ENCODE peak calls at places on chromosome 1, in six cellular contexts. C is AG09319, E is endothelial cell of umbilical vein, G is AG04450, B is heart left ventricle, H is colonic mucosa. P is an unnamed sample.

GRCh38 chr1:44276901-44277300 is 63.6 kb downstream of the DMAP1 start:
- DNase-seq in G (no peak), E (no peak), B (no peak), C (no peak), H (no peak), P (no peak)

GRCh38 chr1:39158330-39159086 is 46.0 kb upstream of the MACF1 start:
- DNase-seq in G (no peak), E (no peak), B (no peak), H (peak; percentile 95), C (no peak), P (peak; percentile 86)

GRCh38 chr1:168742386-168742785 is 13.4 kb upstream of the DPT start:
- DNase-seq in B (no peak), E (no peak), H (no peak), C (no peak), G (no peak), P (no peak)

GRCh38 chr1:53559391-53559815 is 100.2 kb downstream of the DMRTB1 start:
- DNase-seq in E (no peak), B (no peak), C (no peak), H (no peak), G (no peak), P (no peak)

GRCh38 chr1:101005191-101005590 is 20.4 kb downstream of the DPH5 start:
- DNase-seq in E (no peak), B (no peak), G (no peak), C (no peak), H (no peak), P (no peak)

GRCh38 chr1:178713270-178713669 is 11.8 kb upstream of the RALGPS2 start:
- DNase-seq in H (no peak), G (no peak), C (no peak), B (no peak), E (no peak), P (no peak)

GRCh38 chr1:113683384-113684152 is 75.7 kb downstream of the PHTF1 start:
- DNase-seq in B (no peak), C (no peak), H (no peak), G (no peak), E (peak; percentile 92), P (no peak)

GRCh38 chr1:243686149-243686548 is 163.9 kb downstream of the AKT3 start:
- DNase-seq in B (no peak), G (no peak), C (no peak), E (no peak), H (no peak), P (no peak)

GRCh38 chr1:177600371-177600770 is 369.5 kb downstream of the SEC16B start:
- DNase-seq in B (no peak), C (no peak), G (no peak), H (no peak), E (no peak), P (no peak)

GRCh38 chr1:116919802-116920201 is 10.1 kb downstream of the PTGFRN start:
- DNase-seq in C (no peak), E (no peak), B (no peak), H (peak; percentile 53), G (no peak), P (no peak)

GRCh38 chr1:17611991-17612390 is 72.5 kb downstream of the ARHGEF10L start:
- DNase-seq in E (no peak), H (no peak), B (no peak), C (no peak), G (no peak), P (no peak)

GRCh38 chr1:98288494-98288893 is 367.7 kb upstream of the DPYD start:
- DNase-seq in C (no peak), B (no peak), H (no peak), E (no peak), G (no peak), P (no peak)

GRCh38 chr1:45348609-45348965 is 8.3 kb upstream of the MUTYH start:
- DNase-seq in G (no peak), E (no peak), B (no peak), C (no peak), H (no peak), P (no peak)

GRCh38 chr1:51270751-51271150 is 34.7 kb downstream of the RNF11 start:
- DNase-seq in B (no peak), E (no peak), C (no peak), G (no peak), H (no peak), P (no peak)

GRCh38 chr1:199168895-199169294 is 530.1 kb downstream of the PTPRC start:
- DNase-seq in C (no peak), G (no peak), H (no peak), B (no peak), E (no peak), P (no peak)

GRCh38 chr1:80248886-80249285 is 1242.4 kb upstream of the ADGRL4 start:
- DNase-seq in E (no peak), G (no peak), C (no peak), B (no peak), H (no peak), P (no peak)

GRCh38 chr1:42931108-42931539 is 27.5 kb downstream of the SLC2A1 start:
- DNase-seq in G (no peak), C (no peak), B (no peak), H (peak; percentile 42), E (peak; percentile 16), P (peak; percentile 45)

GRCh38 chr1:15618685-15619525 is 1.6 kb downstream of the DDI2 start:
- DNase-seq in C (peak; percentile 66), G (peak; percentile 38), B (no peak), H (peak; percentile 23), E (peak; percentile 39), P (no peak)

GRCh38 chr1:159804924-159805323 is 2.8 kb downstream of the FCRL6 start:
- DNase-seq in C (no peak), G (no peak), E (no peak), B (no peak), H (no peak), P (no peak)

GRCh38 chr1:243343970-243344749 is 88.3 kb downstream of the SDCCAG8 start:
- DNase-seq in E (peak; percentile 51), H (no peak), C (no peak), G (no peak), B (no peak), P (peak; percentile 6)

GRCh38 chr1:49358036-49358435 is 581.3 kb upstream of the BEND5 start:
- DNase-seq in H (no peak), B (no peak), G (no peak), E (no peak), C (no peak), P (peak; percentile 32)

GRCh38 chr1:67723620-67724019 is 38.6 kb downstream of the GADD45A start:
- DNase-seq in C (no peak), H (no peak), B (no peak), E (peak; percentile 97), G (no peak), P (no peak)

GRCh38 chr1:205226868-205227583 is 720 bp upstream of the TMCC2 start:
- DNase-seq in B (no peak), E (peak; percentile 37), H (no peak), G (no peak), C (no peak), P (peak; percentile 15)

GRCh38 chr1:24724345-24725208 is 20.7 kb upstream of the CLIC4 start:
- DNase-seq in B (no peak), G (no peak), E (peak; percentile 90), C (no peak), H (no peak), P (peak; percentile 67)

GRCh38 chr1:169550294-169550693 is 36.0 kb downstream of the F5 start:
- DNase-seq in G (no peak), E (peak; percentile 58), C (peak; percentile 2), H (no peak), B (no peak), P (peak; percentile 13)

GRCh38 chr1:217249857-217250256 is 381.0 kb downstream of the GPATCH2 start:
- DNase-seq in H (no peak), G (no peak), C (no peak), B (no peak), E (no peak), P (no peak)

GRCh38 chr1:156076609-156077429 is 5.4 kb downstream of the MEX3A start:
- DNase-seq in G (no peak), B (peak; percentile 65), C (no peak), E (no peak), H (no peak), P (no peak)
- TF ChIP-seq CTCF in G (no peak), B (no peak), C (no peak), E (no peak), H (no peak), P (no peak)

GRCh38 chr1:86468501-86468977 is at the start of gene CLCA1:
- DNase-seq in C (no peak), H (no peak), B (no peak), G (no peak), E (no peak), P (no peak)

GRCh38 chr1:86472165-86472564 is 3.4 kb downstream of the CLCA1 start:
- DNase-seq in C (no peak), G (no peak), B (no peak), E (no peak), H (no peak), P (no peak)

GRCh38 chr1:86470859-86471258 is 2.1 kb downstream of the CLCA1 start:
- DNase-seq in C (no peak), E (no peak), H (no peak), G (no peak), B (no peak), P (no peak)

GRCh38 chr1:86472767-86473166 is 4.0 kb downstream of the CLCA1 start:
- DNase-seq in E (no peak), B (no peak), G (no peak), C (no peak), H (no peak), P (no peak)

DNA sequence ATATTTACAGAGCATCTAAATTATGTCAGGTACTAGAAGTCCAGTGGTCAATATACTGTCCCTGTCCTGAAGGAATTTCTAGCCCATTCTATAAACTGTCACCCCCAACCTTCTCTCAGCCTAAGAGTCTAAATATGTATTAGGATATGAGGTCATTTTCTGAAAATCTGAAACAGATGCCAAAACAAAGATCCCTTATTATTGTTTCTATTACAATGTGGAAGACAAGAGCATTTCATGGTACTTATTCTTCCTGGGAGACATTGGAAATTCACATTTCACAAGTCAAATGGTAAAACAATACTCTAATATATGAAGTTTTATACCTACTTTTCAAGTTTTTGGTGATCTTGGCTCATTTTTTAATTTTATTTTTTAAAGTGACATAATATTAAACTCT is 2.6 kb downstream of the CLCA1 start:
- DNase-seq in H (no peak), G (no peak), C (no peak), B (no peak), E (no peak), P (no peak)
- TF ChIP-seq CTCF in H (no peak), G (no peak), C (no peak), B (no peak), E (no peak), P (no peak)

DNA sequence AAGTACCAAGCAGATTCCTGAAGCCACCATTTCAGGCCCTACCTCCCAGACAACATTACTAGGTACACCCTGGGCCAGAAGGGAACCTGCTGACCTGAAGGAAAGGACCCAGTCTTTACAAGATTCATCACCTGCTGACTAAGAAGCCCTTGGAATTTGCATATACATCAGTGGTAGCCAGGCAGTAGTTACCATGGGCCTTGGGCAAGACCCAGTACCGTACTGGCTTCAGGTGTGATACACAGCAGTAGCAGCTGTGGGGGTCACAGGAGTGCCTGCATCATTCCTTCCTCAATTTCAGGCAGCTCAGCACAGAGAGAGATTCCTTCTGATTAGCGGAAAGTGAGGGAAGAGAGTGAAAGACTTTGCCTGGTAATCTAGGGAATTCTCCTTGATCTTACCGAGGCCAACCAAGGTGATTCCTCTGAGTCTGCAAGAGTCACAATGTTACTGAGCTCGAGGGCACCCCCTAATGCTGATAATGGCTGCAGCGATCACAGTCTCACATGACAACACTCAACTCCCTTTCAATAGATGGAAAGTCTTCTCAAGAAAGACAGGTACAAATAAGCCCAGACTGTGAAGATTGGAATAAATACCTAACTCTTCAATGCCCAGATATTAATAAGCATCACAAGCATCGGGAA is 22.0 kb upstream of the UHMK1 start:
- DNase-seq in B (no peak), G (no peak), C (no peak), H (no peak), E (no peak), P (peak; percentile 8)
- TF ChIP-seq CTCF in B (no peak), G (no peak), C (no peak), H (no peak), E (no peak), P (no peak)

GRCh38 chr1:30721311-30722174 is 1.8 kb downstream of the MATN1 start:
- DNase-seq in H (no peak), B (no peak), C (no peak), E (no peak), G (no peak), P (no peak)
- TF ChIP-seq CTCF in H (no peak), B (no peak), C (no peak), E (no peak), G (no peak), P (no peak)

P was measured in Calu3.